ENCODE peak calls at places on chromosomes 2 and 18, in four cellular contexts. One of them, this sample, is unnamed.

GRCh38 chr2:68561372-68561771 is 82.0 kb upstream of the PROKR1 start:
- ATAC-seq in GM12878: no peak
- ATAC-seq in upper lobe of left lung: no peak
- ATAC-seq in HCT116: no peak
- ATAC-seq in this sample: no peak

GRCh38 chr2:20317198-20317597 is 33.4 kb downstream of the PUM2 start:
- ATAC-seq in HCT116: no peak
- ATAC-seq in GM12878: no peak
- ATAC-seq in upper lobe of left lung: no peak
- ATAC-seq in this sample: no peak

GRCh38 chr2:66239655-66240054 is 195.3 kb upstream of the MEIS1 start:
- ATAC-seq in HCT116: no peak
- ATAC-seq in upper lobe of left lung: peak
- ATAC-seq in GM12878: no peak
- ATAC-seq in this sample: peak

GRCh38 chr2:189370719-189371118 is 70.6 kb upstream of the WDR75 start:
- ATAC-seq in GM12878: no peak
- ATAC-seq in upper lobe of left lung: no peak
- ATAC-seq in HCT116: no peak
- ATAC-seq in this sample: no peak

GRCh38 chr2:8380026-8380425 is 301.8 kb upstream of the ID2 start:
- ATAC-seq in upper lobe of left lung: peak
- ATAC-seq in HCT116: no peak
- ATAC-seq in GM12878: peak
- ATAC-seq in this sample: peak

GRCh38 chr2:8580316-8581047 is 101.4 kb upstream of the ID2 start:
- ATAC-seq in GM12878: no peak
- ATAC-seq in upper lobe of left lung: no peak
- ATAC-seq in HCT116: no peak
- ATAC-seq in this sample: no peak

GRCh38 chr18:22176622-22177495 is 7.5 kb downstream of the GATA6 start:
- ATAC-seq in upper lobe of left lung: peak
- ATAC-seq in HCT116: no peak
- ATAC-seq in GM12878: no peak
- ATAC-seq in this sample: peak

GRCh38 chr2:17593841-17594482 is 53.5 kb downstream of the VSNL1 start:
- ATAC-seq in GM12878: no peak
- ATAC-seq in upper lobe of left lung: peak
- ATAC-seq in HCT116: no peak
- ATAC-seq in this sample: no peak

GRCh38 chr2:24313744-24314632 is 46.3 kb downstream of the ITSN2 start:
- ATAC-seq in upper lobe of left lung: no peak
- ATAC-seq in GM12878: peak
- ATAC-seq in HCT116: no peak
- ATAC-seq in this sample: no peak

GRCh38 chr18:26685438-26686173 is 137.3 kb upstream of the KCTD1 start:
- ATAC-seq in HCT116: no peak
- ATAC-seq in GM12878: no peak
- ATAC-seq in upper lobe of left lung: no peak
- ATAC-seq in this sample: no peak

GRCh38 chr2:10820562-10820961 is 8.0 kb upstream of the PDIA6 start:
- ATAC-seq in upper lobe of left lung: no peak
- ATAC-seq in GM12878: no peak
- ATAC-seq in HCT116: no peak
- ATAC-seq in this sample: no peak

GRCh38 chr2:102473020-102473419 is at the start of gene SLC9A4:
- ATAC-seq in upper lobe of left lung: peak
- ATAC-seq in HCT116: peak
- ATAC-seq in GM12878: peak
- ATAC-seq in this sample: no peak

GRCh38 chr2:196277002-196277401 is 105.6 kb upstream of the STK17B start:
- ATAC-seq in HCT116: peak
- ATAC-seq in upper lobe of left lung: peak
- ATAC-seq in GM12878: peak
- ATAC-seq in this sample: no peak

GRCh38 chr2:24650997-24651642 is 142.1 kb downstream of the PTRHD1 start:
- ATAC-seq in HCT116: no peak
- ATAC-seq in GM12878: no peak
- ATAC-seq in upper lobe of left lung: no peak
- ATAC-seq in this sample: no peak

GRCh38 chr2:218081695-218082094 is 12.6 kb downstream of the RUFY4 start:
- ATAC-seq in GM12878: no peak
- ATAC-seq in upper lobe of left lung: no peak
- ATAC-seq in HCT116: no peak
- ATAC-seq in this sample: no peak

GRCh38 chr2:42098571-42099430 is 51.0 kb downstream of the PKDCC start:
- ATAC-seq in GM12878: peak
- ATAC-seq in upper lobe of left lung: peak
- ATAC-seq in HCT116: no peak
- ATAC-seq in this sample: peak

GRCh38 chr2:222734690-222735014 is 63.2 kb downstream of the MOGAT1 start:
- ATAC-seq in HCT116: no peak
- ATAC-seq in upper lobe of left lung: no peak
- ATAC-seq in GM12878: peak
- ATAC-seq in this sample: no peak

GRCh38 chr2:113212245-113213060 is 38.7 kb downstream of the PSD4 start:
- ATAC-seq in GM12878: no peak
- ATAC-seq in upper lobe of left lung: peak
- ATAC-seq in HCT116: no peak
- ATAC-seq in this sample: peak

GRCh38 chr2:222592176-222592575 is 63.7 kb downstream of the FARSB start:
- ATAC-seq in upper lobe of left lung: no peak
- ATAC-seq in HCT116: no peak
- ATAC-seq in GM12878: no peak
- ATAC-seq in this sample: no peak

GRCh38 chr18:52499646-52500045 is 159.6 kb downstream of the DCC start:
- ATAC-seq in GM12878: no peak
- ATAC-seq in HCT116: no peak
- ATAC-seq in upper lobe of left lung: no peak
- ATAC-seq in this sample: no peak

GRCh38 chr2:208074610-208075356 is 49.5 kb upstream of the PLEKHM3 start:
- ATAC-seq in GM12878: no peak
- ATAC-seq in HCT116: no peak
- ATAC-seq in upper lobe of left lung: no peak
- ATAC-seq in this sample: no peak

GRCh38 chr2:170502400-170503135 is 212.6 kb upstream of the SP5 start:
- ATAC-seq in GM12878: no peak
- ATAC-seq in upper lobe of left lung: no peak
- ATAC-seq in HCT116: no peak
- ATAC-seq in this sample: no peak

GRCh38 chr2:227623225-227623624 is 5.9 kb downstream of the SCYGR4 start:
- ATAC-seq in upper lobe of left lung: no peak
- ATAC-seq in GM12878: no peak
- ATAC-seq in HCT116: peak
- ATAC-seq in this sample: no peak

GRCh38 chr2:1509271-1509995 is 96.2 kb downstream of the TPO start:
- ATAC-seq in HCT116: no peak
- ATAC-seq in upper lobe of left lung: peak
- ATAC-seq in GM12878: no peak
- ATAC-seq in this sample: peak

GRCh38 chr2:144041612-144042011 is 478.3 kb downstream of the ZEB2 start:
- ATAC-seq in HCT116: no peak
- ATAC-seq in upper lobe of left lung: no peak
- ATAC-seq in GM12878: no peak
- ATAC-seq in this sample: no peak

GRCh38 chr2:24111407-24111861 is 11.7 kb downstream of the PFN4 start:
- ATAC-seq in GM12878: no peak
- ATAC-seq in upper lobe of left lung: no peak
- ATAC-seq in HCT116: no peak
- ATAC-seq in this sample: no peak

GRCh38 chr18:24397694-24398365 is at the start of gene OSBPL1A:
- ATAC-seq in GM12878: peak
- ATAC-seq in HCT116: peak
- ATAC-seq in upper lobe of left lung: peak
- ATAC-seq in this sample: peak

GRCh38 chr2:66585616-66586015 is 150.7 kb downstream of the MEIS1 start:
- ATAC-seq in upper lobe of left lung: no peak
- ATAC-seq in GM12878: no peak
- ATAC-seq in HCT116: no peak
- ATAC-seq in this sample: no peak

GRCh38 chr2:188852752-188853151 is 121.4 kb upstream of the COL3A1 start:
- ATAC-seq in HCT116: no peak
- ATAC-seq in GM12878: no peak
- ATAC-seq in upper lobe of left lung: no peak
- ATAC-seq in this sample: no peak

GRCh38 chr18:7688580-7688979 is 121.5 kb downstream of the PTPRM start:
- ATAC-seq in GM12878: no peak
- ATAC-seq in HCT116: no peak
- ATAC-seq in upper lobe of left lung: no peak
- ATAC-seq in this sample: no peak

GRCh38 chr2:15841776-15842554 is 98.4 kb upstream of the MYCN start:
- ATAC-seq in upper lobe of left lung: no peak
- ATAC-seq in GM12878: no peak
- ATAC-seq in HCT116: no peak
- ATAC-seq in this sample: no peak

GRCh38 chr2:142310530-142310929 is 179.7 kb upstream of the LRP1B start:
- ATAC-seq in GM12878: no peak
- ATAC-seq in HCT116: no peak
- ATAC-seq in upper lobe of left lung: no peak
- ATAC-seq in this sample: no peak

GRCh38 chr18:55001625-55002024 is 42.4 kb upstream of the CCDC68 start:
- ATAC-seq in GM12878: no peak
- ATAC-seq in upper lobe of left lung: peak
- ATAC-seq in HCT116: no peak
- ATAC-seq in this sample: no peak

GRCh38 chr18:34583895-34584294 is 126.2 kb upstream of the DTNA start:
- ATAC-seq in upper lobe of left lung: no peak
- ATAC-seq in HCT116: no peak
- ATAC-seq in GM12878: no peak
- ATAC-seq in this sample: no peak

GRCh38 chr2:106566050-106566449 is 78.9 kb downstream of the CD8B2 start:
- ATAC-seq in HCT116: no peak
- ATAC-seq in GM12878: no peak
- ATAC-seq in upper lobe of left lung: peak
- ATAC-seq in this sample: no peak

GRCh38 chr2:44817673-44818335 is 123.7 kb upstream of the SIX3 start:
- ATAC-seq in GM12878: no peak
- ATAC-seq in upper lobe of left lung: no peak
- ATAC-seq in HCT116: no peak
- ATAC-seq in this sample: no peak

GRCh38 chr2:54459037-54459441 is 2.9 kb downstream of the SPTBN1 start:
- ATAC-seq in HCT116: no peak
- ATAC-seq in GM12878: no peak
- ATAC-seq in upper lobe of left lung: no peak
- ATAC-seq in this sample: no peak
- H3K27ac ChIP-seq in HCT116: no peak
- H3K27ac ChIP-seq in GM12878: no peak
- H3K27ac ChIP-seq in upper lobe of left lung: peak
- H3K27ac ChIP-seq in this sample: peak

GRCh38 chr2:60836491-60836890 is 44.9 kb upstream of the REL start:
- ATAC-seq in GM12878: no peak
- ATAC-seq in HCT116: no peak
- ATAC-seq in upper lobe of left lung: no peak
- ATAC-seq in this sample: no peak

GRCh38 chr2:60840880-60841279 is 40.5 kb upstream of the REL start:
- ATAC-seq in GM12878: peak
- ATAC-seq in upper lobe of left lung: no peak
- ATAC-seq in HCT116: no peak
- ATAC-seq in this sample: no peak

GRCh38 chr2:60837123-60837522 is 44.3 kb upstream of the REL start:
- ATAC-seq in HCT116: no peak
- ATAC-seq in upper lobe of left lung: no peak
- ATAC-seq in GM12878: peak
- ATAC-seq in this sample: no peak

GRCh38 chr2:60839126-60839813 is 42.1 kb upstream of the REL start:
- ATAC-seq in GM12878: peak
- ATAC-seq in upper lobe of left lung: no peak
- ATAC-seq in HCT116: no peak
- ATAC-seq in this sample: no peak

DNA sequence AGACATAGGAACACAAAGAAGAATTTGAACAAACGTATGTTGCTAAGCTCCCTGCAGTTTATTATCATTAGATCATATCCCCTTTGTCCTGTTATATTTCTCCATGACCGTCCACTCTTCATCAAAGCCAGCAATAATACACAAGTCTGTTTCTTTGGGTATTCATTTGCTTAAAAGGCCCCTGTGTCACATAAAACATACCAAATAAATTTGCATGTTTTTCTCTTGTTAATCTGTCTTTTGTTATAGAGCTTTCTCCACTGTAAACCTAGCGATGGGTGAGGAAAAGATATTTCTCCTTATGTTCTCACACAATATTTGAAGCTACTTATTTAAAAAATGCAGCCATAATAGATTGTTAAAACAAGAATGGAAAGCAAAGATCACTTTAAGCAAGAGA is 42.9 kb upstream of the REL start:
- ATAC-seq in upper lobe of left lung: no peak
- ATAC-seq in HCT116: no peak
- ATAC-seq in GM12878: no peak
- ATAC-seq in this sample: no peak
- TF ChIP-seq POLR2AphosphoS5 in upper lobe of left lung: no peak
- TF ChIP-seq POLR2AphosphoS5 in HCT116: no peak
- TF ChIP-seq POLR2AphosphoS5 in GM12878: no peak
- TF ChIP-seq POLR2AphosphoS5 in this sample: no peak

GRCh38 chr2:38098351-38099095 is 22.6 kb upstream of the CYP1B1 start:
- ATAC-seq in GM12878: peak
- ATAC-seq in upper lobe of left lung: peak
- ATAC-seq in HCT116: no peak
- ATAC-seq in this sample: no peak
- H3K27ac ChIP-seq in GM12878: peak
- H3K27ac ChIP-seq in upper lobe of left lung: no peak
- H3K27ac ChIP-seq in HCT116: no peak
- H3K27ac ChIP-seq in this sample: no peak

GRCh38 chr2:47160207-47160606 is 5.1 kb upstream of the STPG4 start:
- ATAC-seq in HCT116: no peak
- ATAC-seq in upper lobe of left lung: no peak
- ATAC-seq in GM12878: no peak
- ATAC-seq in this sample: no peak

GRCh38 chr2:47158576-47158975 is 3.5 kb upstream of the STPG4 start:
- ATAC-seq in HCT116: no peak
- ATAC-seq in upper lobe of left lung: no peak
- ATAC-seq in GM12878: no peak
- ATAC-seq in this sample: no peak

GRCh38 chr2:47161475-47161874 is 6.4 kb upstream of the STPG4 start:
- ATAC-seq in upper lobe of left lung: no peak
- ATAC-seq in HCT116: no peak
- ATAC-seq in GM12878: no peak
- ATAC-seq in this sample: no peak

GRCh38 chr2:47162780-47163179 is 7.7 kb upstream of the STPG4 start:
- ATAC-seq in GM12878: no peak
- ATAC-seq in HCT116: no peak
- ATAC-seq in upper lobe of left lung: no peak
- ATAC-seq in this sample: no peak

GRCh38 chr2:47159627-47160026 is 4.5 kb upstream of the STPG4 start:
- ATAC-seq in GM12878: no peak
- ATAC-seq in HCT116: no peak
- ATAC-seq in upper lobe of left lung: no peak
- ATAC-seq in this sample: no peak
- TF ChIP-seq POLR2AphosphoS5 in GM12878: peak
- TF ChIP-seq POLR2AphosphoS5 in HCT116: peak
- TF ChIP-seq POLR2AphosphoS5 in upper lobe of left lung: no peak
- TF ChIP-seq POLR2AphosphoS5 in this sample: no peak

GRCh38 chr18:8702668-8703067 is 2.7 kb upstream of the MTCL1 start:
- ATAC-seq in GM12878: no peak
- ATAC-seq in HCT116: no peak
- ATAC-seq in upper lobe of left lung: no peak
- ATAC-seq in this sample: no peak
- H3K27ac ChIP-seq in GM12878: no peak
- H3K27ac ChIP-seq in HCT116: no peak
- H3K27ac ChIP-seq in upper lobe of left lung: no peak
- H3K27ac ChIP-seq in this sample: peak

This sample was measured in gastroesophageal sphincter.